ENCODE peak calls at places on chromosome 12, in nine cellular contexts. Q, Y, V, R, F, O, E, L and W are unnamed samples.

GRCh38 chr12:39892146-39892545 is 213.7 kb downstream of the SLC2A13 start:
- DNase-seq in O (no peak), V (no peak), L (no peak), E (no peak), Y (no peak), R (no peak), F (no peak), Q (no peak), W (no peak)

GRCh38 chr12:131947482-131948027 is 2.2 kb upstream of the EP400 start:
- DNase-seq in F (no peak), L (no peak), V (no peak), Q (no peak), R (no peak), Y (no peak), E (no peak), O (no peak), W (no peak)

GRCh38 chr12:68118096-68118755 is 41.3 kb downstream of the IFNG start:
- DNase-seq in F (no peak), L (no peak), O (no peak), R (no peak), Y (no peak), E (no peak), V (no peak), Q (no peak), W (no peak)

GRCh38 chr12:69555461-69555860 is 29.8 kb upstream of the CCT2 start:
- DNase-seq in R (peak), V (no peak), F (no peak), Q (no peak), L (no peak), O (no peak), E (no peak), Y (no peak), W (peak)

GRCh38 chr12:74537126-74537706 is 419 bp upstream of the ATXN7L3B start:
- DNase-seq in O (no peak), L (peak), R (peak), E (peak), F (no peak), V (no peak), Y (peak), Q (no peak), W (peak)

GRCh38 chr12:129821964-129822363 is 81.9 kb downstream of the TMEM132D start:
- DNase-seq in Q (no peak), Y (no peak), L (no peak), O (no peak), V (no peak), R (no peak), F (no peak), E (no peak), W (no peak)

GRCh38 chr12:116121453-116121871 is 156.0 kb downstream of the MED13L start:
- DNase-seq in O (no peak), Q (no peak), R (peak), F (no peak), E (no peak), V (no peak), Y (no peak), L (no peak), W (no peak)

GRCh38 chr12:52534482-52534881 is 14.3 kb upstream of the KRT5 start:
- DNase-seq in E (no peak), V (no peak), O (no peak), Q (no peak), F (no peak), Y (no peak), R (no peak), L (no peak), W (no peak)

GRCh38 chr12:69464433-69464832 is 5.8 kb upstream of the FRS2 start:
- DNase-seq in E (no peak), O (no peak), V (no peak), R (no peak), F (no peak), Y (no peak), Q (no peak), L (no peak), W (no peak)

GRCh38 chr12:103640410-103640809 is 53.3 kb downstream of the STAB2 start:
- DNase-seq in L (no peak), Q (no peak), E (no peak), R (no peak), V (no peak), F (no peak), O (no peak), Y (no peak), W (no peak)

GRCh38 chr12:14410841-14411569 is 45.5 kb downstream of the ATF7IP start:
- DNase-seq in V (no peak), O (no peak), E (no peak), Q (no peak), Y (no peak), F (no peak), R (peak), L (no peak), W (no peak)

GRCh38 chr12:91467686-91468085 is 285.1 kb upstream of the DCN start:
- DNase-seq in L (no peak), O (no peak), F (no peak), E (no peak), R (no peak), V (no peak), Y (no peak), Q (no peak), W (no peak)

GRCh38 chr12:32273712-32274111 is 125.6 kb upstream of the FGD4 start:
- DNase-seq in L (peak), V (peak), Q (no peak), O (no peak), E (no peak), R (no peak), Y (peak), F (peak), W (no peak)

GRCh38 chr12:13465641-13466040 is 269.1 kb downstream of the EMP1 start:
- DNase-seq in F (no peak), E (no peak), Q (no peak), O (no peak), R (no peak), V (no peak), L (no peak), Y (no peak), W (no peak)

GRCh38 chr12:10491766-10492165 is 13.9 kb upstream of the EIF2S3B start:
- DNase-seq in R (no peak), F (no peak), E (no peak), Y (no peak), O (no peak), Q (no peak), V (no peak), L (no peak), W (no peak)

GRCh38 chr12:112716099-112717093 is 75.2 kb upstream of the RPH3A start:
- DNase-seq in V (no peak), O (no peak), F (no peak), Q (peak), R (peak), L (no peak), Y (no peak), E (peak), W (peak)

GRCh38 chr12:87344699-87345098 is 684.5 kb downstream of the C12orf50 start:
- DNase-seq in E (no peak), Y (no peak), V (no peak), O (no peak), Q (no peak), R (no peak), L (no peak), F (no peak), W (peak)

GRCh38 chr12:123142518-123142840 is 8.4 kb downstream of the PITPNM2 start:
- DNase-seq in R (no peak), F (no peak), V (no peak), Y (no peak), E (no peak), O (no peak), Q (no peak), L (no peak), W (no peak)

GRCh38 chr12:53277981-53278380 is 9.9 kb downstream of the ESPL1 start:
- DNase-seq in E (no peak), V (no peak), Q (no peak), F (no peak), R (no peak), O (no peak), Y (no peak), L (no peak), W (no peak)

GRCh38 chr12:115088328-115088994 is 404.5 kb upstream of the TBX3 start:
- DNase-seq in F (no peak), Q (no peak), E (no peak), Y (peak), V (no peak), L (no peak), O (peak), R (no peak), W (no peak)

GRCh38 chr12:43903686-43904085 is 67.8 kb downstream of the TMEM117 start:
- DNase-seq in Y (no peak), L (no peak), R (no peak), O (no peak), Q (no peak), F (no peak), V (no peak), E (no peak), W (no peak)

GRCh38 chr12:132858727-132859266 is 28.6 kb downstream of the CHFR start:
- DNase-seq in R (no peak), L (no peak), V (no peak), F (no peak), Y (no peak), Q (no peak), E (no peak), O (no peak), W (no peak)

GRCh38 chr12:81329088-81329487 is 251.2 kb downstream of the ACSS3 start:
- DNase-seq in R (peak), L (no peak), Q (no peak), V (no peak), E (no peak), F (no peak), Y (peak), O (no peak), W (no peak)

GRCh38 chr12:4030938-4031702 is 157.9 kb upstream of the PARP11 start:
- DNase-seq in Q (peak), L (peak), Y (peak), V (peak), E (peak), R (peak), F (peak), O (peak), W (peak)

GRCh38 chr12:34625116-34625515 is 602.8 kb downstream of the ALG10 start:
- DNase-seq in L (no peak), O (no peak), E (peak), F (no peak), V (no peak), Y (no peak), R (peak), Q (no peak), W (no peak)

GRCh38 chr12:20342111-20342510 is 26.2 kb upstream of the PDE3A start:
- DNase-seq in F (no peak), L (no peak), Y (no peak), Q (no peak), V (no peak), O (no peak), E (no peak), R (no peak), W (no peak)

GRCh38 chr12:53510181-53510812 is 3.0 kb upstream of the NPFF start:
- DNase-seq in Y (no peak), Q (no peak), E (no peak), V (no peak), O (no peak), L (no peak), F (no peak), R (no peak), W (no peak)

GRCh38 chr12:46556820-46557524 is 184.4 kb upstream of the SLC38A2 start:
- DNase-seq in L (no peak), E (peak), Q (no peak), F (no peak), Y (no peak), V (no peak), O (no peak), R (peak), W (peak)

GRCh38 chr12:25979563-25979962 is 21.1 kb downstream of the RASSF8 start:
- DNase-seq in L (no peak), R (peak), E (no peak), V (no peak), F (no peak), O (no peak), Q (no peak), Y (no peak), W (no peak)

GRCh38 chr12:41288188-41288811 is 100.2 kb downstream of the PDZRN4 start:
- DNase-seq in Y (peak), E (no peak), O (no peak), F (no peak), L (no peak), R (no peak), V (no peak), Q (no peak), W (no peak)

GRCh38 chr12:80040075-80040738 is 59.1 kb upstream of the OTOGL start:
- DNase-seq in O (no peak), E (no peak), Y (no peak), L (no peak), F (no peak), V (no peak), Q (no peak), R (no peak), W (no peak)

GRCh38 chr12:113092478-113093408 is 36.2 kb downstream of the DTX1 start:
- DNase-seq in L (peak), O (no peak), E (no peak), F (no peak), Y (peak), V (no peak), R (no peak), Q (no peak), W (peak)

GRCh38 chr12:54980341-54980740 is 4.2 kb downstream of the TESPA1 start:
- DNase-seq in O (no peak), E (no peak), Y (no peak), R (no peak), F (peak), L (no peak), Q (no peak), V (peak), W (no peak)

GRCh38 chr12:613996-614726 is 49.1 kb downstream of the NINJ2 start:
- DNase-seq in E (no peak), L (no peak), F (peak), V (peak), R (no peak), O (no peak), Q (peak), Y (no peak), W (no peak)

GRCh38 chr12:49868449-49868848 is 25.5 kb upstream of the BCDIN3D start:
- DNase-seq in Y (no peak), E (no peak), O (no peak), F (peak), Q (no peak), V (no peak), L (no peak), R (no peak), W (no peak)

GRCh38 chr12:48199784-48200198 is 3.3 kb downstream of the OR10AD1 start:
- DNase-seq in O (no peak), Q (no peak), V (no peak), F (no peak), L (no peak), R (no peak), E (no peak), Y (peak), W (no peak)

GRCh38 chr12:54197037-54197909 is 8.5 kb upstream of the SMUG1 start:
- DNase-seq in R (peak), F (no peak), V (no peak), L (no peak), O (no peak), E (no peak), Y (no peak), Q (no peak), W (peak)

GRCh38 chr12:29783773-29784666 is at the start of gene TMTC1:
- DNase-seq in F (no peak), Y (peak), R (peak), V (no peak), E (no peak), L (peak), O (peak), Q (peak), W (peak)

GRCh38 chr12:69123909-69124638 is 115.3 kb upstream of the CPSF6 start:
- DNase-seq in E (no peak), F (no peak), L (no peak), Q (no peak), V (no peak), Y (no peak), O (no peak), R (no peak), W (no peak)

DNA sequence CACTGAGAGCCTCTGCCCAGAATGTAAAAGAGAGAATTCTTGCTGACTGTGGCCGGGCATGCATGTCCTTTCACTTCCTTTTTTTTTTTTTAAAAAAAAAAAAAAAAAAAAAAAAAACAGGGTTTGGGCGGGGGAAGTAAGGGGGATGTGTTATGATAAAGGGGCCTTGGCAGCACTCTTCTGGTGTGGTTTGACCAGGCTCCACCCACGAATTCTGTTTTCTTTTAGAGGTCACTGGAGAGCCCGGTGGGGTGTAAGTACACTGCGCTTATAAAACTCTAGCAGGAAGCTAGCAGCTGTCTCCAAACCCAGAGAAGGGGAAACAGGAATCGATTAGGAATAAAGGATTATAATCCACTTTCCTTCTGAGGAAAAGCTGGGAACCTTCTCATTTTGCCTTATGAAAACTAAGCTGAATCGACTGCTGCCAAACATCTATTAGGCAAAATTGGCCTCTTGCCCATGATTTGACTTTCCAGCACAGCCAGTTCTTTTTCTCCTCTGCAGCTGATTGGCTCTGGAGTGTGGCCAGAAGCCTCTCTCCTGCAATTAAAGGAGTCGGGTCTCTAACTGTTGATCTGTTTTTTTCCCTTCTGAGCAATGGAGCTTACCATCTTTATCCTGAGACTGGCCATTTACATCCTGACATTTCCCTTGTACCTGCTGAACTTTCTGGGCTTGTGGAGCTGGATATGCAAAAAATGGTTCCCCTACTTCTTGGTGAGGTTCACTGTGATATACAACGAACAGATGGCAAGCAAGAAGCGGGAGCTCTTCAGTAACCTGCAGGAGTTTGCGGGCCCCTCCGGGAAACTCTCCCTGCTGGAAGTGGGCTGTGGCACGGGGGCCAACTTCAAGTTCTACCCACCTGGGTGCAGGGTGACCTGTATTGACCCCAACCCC is 27.7 kb upstream of the HIGD1C start:
- DNase-seq in Y (peak), V (no peak), R (peak), O (peak), L (no peak), E (peak), Q (peak), F (peak), W (peak)
- H3K27ac ChIP-seq in Y (peak), V (no peak), R (no peak), O (peak), L (no peak), E (peak), Q (peak), F (no peak), W (peak)

DNA sequence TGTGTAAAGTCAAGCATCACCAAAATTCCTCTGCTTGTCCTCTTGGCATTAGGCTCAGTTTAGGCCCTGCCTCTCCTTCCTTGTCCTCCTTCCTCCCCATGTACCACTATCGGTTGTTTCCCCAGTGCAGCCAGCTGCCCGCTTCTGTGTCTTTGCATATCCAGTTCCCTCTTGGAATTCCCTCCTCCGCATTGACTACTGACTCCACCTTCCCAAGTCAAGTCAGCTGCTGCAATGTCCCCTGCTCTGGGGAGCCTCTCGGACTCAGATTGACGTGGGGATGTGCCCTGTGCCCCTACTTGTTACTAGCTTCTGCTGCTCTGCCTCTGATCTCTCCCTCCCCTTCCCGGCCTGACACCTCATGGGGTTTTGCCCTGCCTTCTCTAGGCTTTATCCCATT is 2.2 kb upstream of the CD9 start:
- DNase-seq in O (no peak), F (no peak), L (no peak), V (no peak), Q (no peak), Y (no peak), R (no peak), E (no peak), W (no peak)
- H3K27ac ChIP-seq in O (no peak), F (no peak), L (no peak), V (no peak), Q (peak), Y (peak), R (no peak), E (no peak), W (peak)

GRCh38 chr12:95693689-95694088 is 96.9 kb downstream of the NTN4 start:
- DNase-seq in Q (no peak), R (no peak), F (no peak), Y (no peak), E (no peak), V (no peak), L (no peak), O (no peak), W (no peak)
- H3K27ac ChIP-seq in Q (no peak), R (no peak), F (no peak), Y (no peak), E (no peak), V (no peak), L (no peak), O (peak), W (no peak)

DNA sequence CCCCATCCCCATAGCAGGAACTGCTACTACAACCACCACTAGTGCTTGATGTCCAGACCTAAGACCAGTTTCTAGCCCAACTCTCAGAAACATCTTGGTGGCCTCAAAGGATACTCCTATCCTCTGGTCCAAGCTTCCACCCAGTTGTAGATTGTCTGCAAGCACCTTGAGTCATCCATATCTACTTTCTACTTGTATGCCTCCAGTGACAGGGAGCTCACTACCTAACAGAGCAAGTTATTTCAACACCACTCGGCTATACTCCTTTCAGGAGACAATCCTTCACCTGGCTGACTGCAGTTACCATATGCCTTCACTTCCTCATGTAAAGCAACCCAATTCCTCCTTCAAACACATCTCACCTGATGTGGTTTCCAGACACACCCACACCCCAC is 49.5 kb downstream of the KDM2B start:
- DNase-seq in Y (no peak), F (no peak), R (no peak), Q (no peak), L (no peak), V (no peak), O (no peak), E (no peak), W (no peak)
- H3K27ac ChIP-seq in Y (no peak), F (peak), R (no peak), Q (no peak), L (no peak), V (peak), O (no peak), E (no peak), W (no peak)

DNA sequence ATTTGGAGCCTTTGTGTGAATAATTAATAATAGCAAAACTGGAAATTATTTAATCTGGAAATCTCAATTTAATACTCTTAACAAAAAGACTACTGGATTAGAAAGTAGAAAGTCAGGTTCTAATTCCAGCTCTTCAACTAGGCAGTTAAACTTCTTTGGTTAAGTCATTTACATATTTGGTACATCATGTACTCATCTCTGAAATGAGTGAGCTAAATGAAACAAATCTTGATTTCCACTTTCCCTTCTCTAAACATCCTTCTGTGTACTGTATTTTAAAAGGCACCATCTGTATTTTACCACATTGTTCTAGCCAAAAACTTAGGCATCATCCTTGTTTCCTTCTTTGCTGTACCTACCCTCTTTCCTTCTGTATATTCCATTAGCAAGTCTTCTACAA is 26.9 kb downstream of the CRADD start:
- DNase-seq in F (no peak), Y (no peak), V (no peak), O (no peak), Q (no peak), E (no peak), L (no peak), R (no peak), W (no peak)
- H3K27ac ChIP-seq in F (no peak), Y (no peak), V (no peak), O (no peak), Q (no peak), E (no peak), L (no peak), R (no peak), W (no peak)